ENCODE peak calls at places on chromosomes 4 and X, in five cellular contexts. One of them, this sample, is unnamed.

GRCh38 chr4:87848622-87849351 is 16.0 kb downstream of the MEPE start:
- DNase-seq in K562: peak; percentile 39
- DNase-seq in GM12878: no peak
- DNase-seq in HepG2: peak; percentile 47
- DNase-seq in H1: no peak
- DNase-seq in this sample: peak; percentile 58

GRCh38 chrX:11789809-11790208 is 31.8 kb downstream of the MSL3 start:
- DNase-seq in K562: no peak
- DNase-seq in GM12878: peak; percentile 48
- DNase-seq in HepG2: no peak
- DNase-seq in H1: no peak
- DNase-seq in this sample: no peak

GRCh38 chr4:142886566-142886965 is 40.5 kb upstream of the INPP4B start:
- DNase-seq in K562: no peak
- DNase-seq in GM12878: no peak
- DNase-seq in HepG2: no peak
- DNase-seq in H1: no peak
- DNase-seq in this sample: no peak

GRCh38 chr4:109011241-109012031 is 248.6 kb upstream of the ETNPPL start:
- DNase-seq in K562: no peak
- DNase-seq in GM12878: no peak
- DNase-seq in HepG2: no peak
- DNase-seq in H1: no peak
- DNase-seq in this sample: no peak

GRCh38 chr4:54482529-54482961 is 175.2 kb upstream of the KIT start:
- DNase-seq in K562: peak; percentile 31
- DNase-seq in GM12878: no peak
- DNase-seq in HepG2: no peak
- DNase-seq in H1: no peak
- DNase-seq in this sample: no peak

GRCh38 chrX:84501798-84502628 is at the start of gene HDX:
- DNase-seq in K562: no peak
- DNase-seq in GM12878: peak; percentile 27
- DNase-seq in HepG2: peak; percentile 16
- DNase-seq in H1: no peak
- DNase-seq in this sample: peak; percentile 56

GRCh38 chrX:10597871-10598270 is 22.5 kb downstream of the MID1 start:
- DNase-seq in K562: no peak
- DNase-seq in GM12878: no peak
- DNase-seq in HepG2: peak; percentile 28
- DNase-seq in H1: no peak
- DNase-seq in this sample: no peak

GRCh38 chr4:153506972-153507678 is 41.0 kb downstream of the TMEM131L start:
- DNase-seq in K562: no peak
- DNase-seq in GM12878: no peak
- DNase-seq in HepG2: no peak
- DNase-seq in H1: no peak
- DNase-seq in this sample: no peak

GRCh38 chrX:139209342-139209741 is 321.2 kb upstream of the F9 start:
- DNase-seq in K562: no peak
- DNase-seq in GM12878: no peak
- DNase-seq in HepG2: no peak
- DNase-seq in H1: no peak
- DNase-seq in this sample: no peak

GRCh38 chr4:12633058-12633651 is 851.0 kb downstream of the RAB28 start:
- DNase-seq in K562: peak; percentile 71
- DNase-seq in GM12878: peak; percentile 26
- DNase-seq in HepG2: peak; percentile 57
- DNase-seq in H1: peak; percentile 87
- DNase-seq in this sample: peak; percentile 48

GRCh38 chrX:135737361-135738071 is 24.1 kb downstream of the CT45A1 start:
- DNase-seq in K562: no peak
- DNase-seq in GM12878: no peak
- DNase-seq in HepG2: no peak
- DNase-seq in H1: no peak
- DNase-seq in this sample: no peak

GRCh38 chr4:144710526-144710912 is 64.6 kb downstream of the HHIP start:
- DNase-seq in K562: no peak
- DNase-seq in GM12878: no peak
- DNase-seq in HepG2: no peak
- DNase-seq in H1: no peak
- DNase-seq in this sample: no peak

GRCh38 chr4:105058177-105058812 is 88.4 kb upstream of the TET2 start:
- DNase-seq in K562: no peak
- DNase-seq in GM12878: peak; percentile 58
- DNase-seq in HepG2: no peak
- DNase-seq in H1: no peak
- DNase-seq in this sample: no peak

GRCh38 chr4:30716158-30716557 is 4.0 kb upstream of the PCDH7 start:
- DNase-seq in K562: no peak
- DNase-seq in GM12878: no peak
- DNase-seq in HepG2: peak; percentile 2
- DNase-seq in H1: no peak
- DNase-seq in this sample: peak; percentile 40

GRCh38 chr4:140103676-140104075 is 50.3 kb downstream of the MAML3 start:
- DNase-seq in K562: no peak
- DNase-seq in GM12878: peak; percentile 69
- DNase-seq in HepG2: no peak
- DNase-seq in H1: no peak
- DNase-seq in this sample: no peak

GRCh38 chr4:88179261-88179660 is 20.8 kb upstream of the ABCG2 start:
- DNase-seq in K562: no peak
- DNase-seq in GM12878: no peak
- DNase-seq in HepG2: no peak
- DNase-seq in H1: no peak
- DNase-seq in this sample: no peak

GRCh38 chrX:109760241-109760921 is 27.3 kb upstream of the ACSL4 start:
- DNase-seq in K562: no peak
- DNase-seq in GM12878: no peak
- DNase-seq in HepG2: no peak
- DNase-seq in H1: no peak
- DNase-seq in this sample: no peak

GRCh38 chr4:48944659-48945290 is 38.2 kb upstream of the OCIAD2 start:
- DNase-seq in K562: peak; percentile 41
- DNase-seq in GM12878: no peak
- DNase-seq in HepG2: peak; percentile 3
- DNase-seq in H1: no peak
- DNase-seq in this sample: peak; percentile 16

GRCh38 chr4:168928346-168928745 is 81.7 kb downstream of the CBR4 start:
- DNase-seq in K562: no peak
- DNase-seq in GM12878: no peak
- DNase-seq in HepG2: no peak
- DNase-seq in H1: no peak
- DNase-seq in this sample: no peak

GRCh38 chrX:41273638-41274037 is 60.3 kb upstream of the DDX3X start:
- DNase-seq in K562: no peak
- DNase-seq in GM12878: no peak
- DNase-seq in HepG2: no peak
- DNase-seq in H1: no peak
- DNase-seq in this sample: no peak

GRCh38 chrX:134202561-134202960 is 34.4 kb upstream of the CCDC160 start:
- DNase-seq in K562: no peak
- DNase-seq in GM12878: no peak
- DNase-seq in HepG2: no peak
- DNase-seq in H1: no peak
- DNase-seq in this sample: no peak

GRCh38 chrX:17859609-17860178 is 1.4 kb downstream of the RAI2 start:
- DNase-seq in K562: no peak
- DNase-seq in GM12878: no peak
- DNase-seq in HepG2: no peak
- DNase-seq in H1: no peak
- DNase-seq in this sample: peak; percentile 40

GRCh38 chr4:1910643-1911042 is 39.5 kb downstream of the NSD2 start:
- DNase-seq in K562: peak; percentile 44
- DNase-seq in GM12878: no peak
- DNase-seq in HepG2: peak; percentile 55
- DNase-seq in H1: peak; percentile 21
- DNase-seq in this sample: peak; percentile 61

GRCh38 chr4:3387943-3388348 is 53.8 kb upstream of the HGFAC start:
- DNase-seq in K562: no peak
- DNase-seq in GM12878: no peak
- DNase-seq in HepG2: no peak
- DNase-seq in H1: no peak
- DNase-seq in this sample: peak; percentile 44

GRCh38 chr4:23909671-23910070 is 19.8 kb upstream of the PPARGC1A start:
- DNase-seq in K562: no peak
- DNase-seq in GM12878: no peak
- DNase-seq in HepG2: no peak
- DNase-seq in H1: no peak
- DNase-seq in this sample: no peak

GRCh38 chr4:169117591-169118081 is 107.6 kb upstream of the CBR4 start:
- DNase-seq in K562: no peak
- DNase-seq in GM12878: no peak
- DNase-seq in HepG2: no peak
- DNase-seq in H1: no peak
- DNase-seq in this sample: no peak

GRCh38 chr4:20554134-20554533 is 146.1 kb upstream of the PACRGL start:
- DNase-seq in K562: no peak
- DNase-seq in GM12878: no peak
- DNase-seq in HepG2: no peak
- DNase-seq in H1: no peak
- DNase-seq in this sample: no peak

GRCh38 chr4:142566243-142566642 is 279.9 kb downstream of the INPP4B start:
- DNase-seq in K562: no peak
- DNase-seq in GM12878: no peak
- DNase-seq in HepG2: no peak
- DNase-seq in H1: no peak
- DNase-seq in this sample: no peak

GRCh38 chr4:177117256-177117655 is 192.4 kb upstream of the NEIL3 start:
- DNase-seq in K562: no peak
- DNase-seq in GM12878: no peak
- DNase-seq in HepG2: no peak
- DNase-seq in H1: no peak
- DNase-seq in this sample: no peak

GRCh38 chr4:89400408-89401035 is 92.9 kb upstream of the GPRIN3 start:
- DNase-seq in K562: no peak
- DNase-seq in GM12878: no peak
- DNase-seq in HepG2: no peak
- DNase-seq in H1: no peak
- DNase-seq in this sample: no peak

GRCh38 chr4:85039526-85039925 is 73.0 kb upstream of the WDFY3 start:
- DNase-seq in K562: no peak
- DNase-seq in GM12878: no peak
- DNase-seq in HepG2: no peak
- DNase-seq in H1: no peak
- DNase-seq in this sample: no peak

GRCh38 chr4:948101-948935 is 16.1 kb downstream of the TMEM175 start:
- DNase-seq in K562: no peak
- DNase-seq in GM12878: no peak
- DNase-seq in HepG2: peak; percentile 50
- DNase-seq in H1: no peak
- DNase-seq in this sample: peak; percentile 14

GRCh38 chrX:45756562-45756961 is 555.9 kb upstream of the DIPK2B start:
- DNase-seq in K562: no peak
- DNase-seq in GM12878: no peak
- DNase-seq in HepG2: no peak
- DNase-seq in H1: no peak
- DNase-seq in this sample: no peak
- H3K4me1 ChIP-seq in K562: no peaks in the 10 kb centered on the region
- H3K4me1 ChIP-seq in GM12878: peaks cover 11% of the 10 kb centered on the region
- H3K4me1 ChIP-seq in HepG2: peaks cover 23% of the 10 kb centered on the region
- H3K4me1 ChIP-seq in H1: no peaks in the 10 kb centered on the region
- H3K4me1 ChIP-seq in this sample: no peaks in the 10 kb centered on the region

DNA sequence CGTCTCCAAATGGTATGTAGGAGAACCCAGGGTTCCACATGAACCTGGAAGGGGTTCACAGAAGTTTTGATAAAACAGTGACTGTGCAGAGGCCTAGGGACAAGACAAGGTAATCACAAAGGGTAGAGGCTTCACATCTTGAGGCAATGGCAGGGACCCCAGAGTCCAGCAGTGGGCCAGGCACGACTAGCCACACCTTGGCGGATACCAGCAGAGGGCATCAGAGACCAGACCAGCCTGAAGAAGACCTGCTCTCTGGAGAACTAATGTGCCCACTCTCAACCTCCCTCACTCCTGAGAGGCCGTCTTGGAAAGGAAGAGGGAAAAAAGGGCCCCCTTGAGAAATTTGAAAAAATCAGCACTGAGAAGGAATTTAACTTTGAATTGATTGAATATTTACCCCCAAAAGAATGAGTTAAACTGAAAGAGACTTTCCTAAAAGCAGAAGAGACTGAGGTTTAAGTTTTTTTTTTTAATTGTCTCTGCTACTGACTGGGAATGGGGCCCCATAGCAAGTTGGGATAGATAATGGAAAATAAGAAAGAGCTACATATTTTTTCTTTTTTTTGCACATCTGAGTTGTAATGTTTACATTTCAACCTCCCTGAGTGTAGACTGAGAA is 243.8 kb upstream of the JADE1 start:
- DNase-seq in K562: no peak
- DNase-seq in GM12878: no peak
- DNase-seq in HepG2: peak; percentile 51
- DNase-seq in H1: peak; percentile 53
- DNase-seq in this sample: peak; percentile 42
- TF ChIP-seq GABPA in K562: no peak
- TF ChIP-seq GABPA in GM12878: no peak
- TF ChIP-seq GABPA in HepG2: no peak
- TF ChIP-seq GABPA in H1: no peak
- TF ChIP-seq GABPA in this sample: no peak

DNA sequence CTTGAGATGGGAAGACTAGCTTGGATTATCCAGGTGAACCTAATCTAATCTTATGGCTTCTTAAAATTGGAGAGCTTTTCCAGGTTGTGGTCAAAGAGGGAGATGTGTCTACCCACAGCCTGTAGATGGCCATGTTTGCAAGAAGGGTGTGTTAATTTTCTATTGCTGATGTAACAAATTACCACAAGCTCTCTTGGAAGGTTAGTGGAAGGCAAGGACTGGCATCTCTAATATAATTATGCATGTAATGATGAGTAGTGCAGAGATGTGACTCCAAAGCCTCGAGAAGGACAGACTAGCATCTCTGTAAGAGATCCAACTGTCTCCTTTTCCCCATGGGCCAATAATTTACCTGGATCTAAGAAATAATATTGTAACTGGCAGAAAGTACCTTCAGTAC is 3.2 kb upstream of the ADH1B start:
- DNase-seq in K562: no peak
- DNase-seq in GM12878: no peak
- DNase-seq in HepG2: no peak
- DNase-seq in H1: no peak
- DNase-seq in this sample: no peak
- TF ChIP-seq RFX5 in K562: no peak
- TF ChIP-seq RFX5 in GM12878: no peak
- TF ChIP-seq RFX5 in HepG2: no peak
- TF ChIP-seq RFX5 in H1: no peak
- TF ChIP-seq RFX5 in this sample: no peak

GRCh38 chrX:71102292-71102691 is 4.2 kb downstream of the CXorf65 start:
- DNase-seq in K562: no peak
- DNase-seq in GM12878: no peak
- DNase-seq in HepG2: no peak
- DNase-seq in H1: no peak
- DNase-seq in this sample: peak; percentile 34

GRCh38 chrX:71098951-71099506 is 3.4 kb downstream of the FOXO4 start:
- DNase-seq in K562: no peak
- DNase-seq in GM12878: no peak
- DNase-seq in HepG2: no peak
- DNase-seq in H1: no peak
- DNase-seq in this sample: no peak

GRCh38 chrX:71099736-71100135 is 4.1 kb downstream of the FOXO4 start:
- DNase-seq in K562: no peak
- DNase-seq in GM12878: no peak
- DNase-seq in HepG2: no peak
- DNase-seq in H1: peak; percentile 47
- DNase-seq in this sample: no peak

GRCh38 chrX:71103110-71103983 is 3.2 kb downstream of the CXorf65 start:
- DNase-seq in K562: peak; percentile 83
- DNase-seq in GM12878: no peak
- DNase-seq in HepG2: no peak
- DNase-seq in H1: peak; percentile 43
- DNase-seq in this sample: peak; percentile 64

GRCh38 chrX:71100581-71101505 is 5.2 kb downstream of the FOXO4 start:
- DNase-seq in K562: peak; percentile 37
- DNase-seq in GM12878: no peak
- DNase-seq in HepG2: no peak
- DNase-seq in H1: no peak
- DNase-seq in this sample: no peak
- H3K4me1 ChIP-seq in K562: peaks cover 40% of the 10 kb centered on the region
- H3K4me1 ChIP-seq in GM12878: peaks cover 3% of the 10 kb centered on the region
- H3K4me1 ChIP-seq in HepG2: peaks cover 40% of the 10 kb centered on the region
- H3K4me1 ChIP-seq in H1: peaks cover 21% of the 10 kb centered on the region
- H3K4me1 ChIP-seq in this sample: peaks cover 40% of the 10 kb centered on the region

This sample was measured in SK-N-SH.